ENCODE peak calls at places on chromosomes 13 and 19, in seven cellular contexts. E is iPS-NIHi11; U is LHCN-M2; W is NCI-H2081; O is activated T-helper 1 cell treated with anti-CD3 and anti-CD28 coated beads, Interleukin-12 subunit alpha, Interleukin-12 subunit beta, Interleukin-2, Interleukin-4 antibody, amounts not matched to agents 30 ng/mL and 10 ng/mL and 1 ng/mL, durations not matched to agents 14 hours and 24 hours and 36 hours; H is Kasumi-1; P is retinal pigment epithelial cell. K is an unnamed sample.

GRCh38 chr13:82597737-82598136 is 1284.5 kb downstream of the SLITRK1 start:
- DNase-seq in P (no peak), H (no peak), U (no peak), W (peak; percentile 1), E (peak; percentile 32), O (no peak), K (peak; percentile 77)

GRCh38 chr13:22422712-22423111 is 751.8 kb downstream of the FGF9 start:
- DNase-seq in E (no peak), W (no peak), H (no peak), P (no peak), U (no peak), O (no peak), K (no peak)

GRCh38 chr13:103002279-103002678 is 63.9 kb downstream of the SLC10A2 start:
- DNase-seq in U (no peak), W (no peak), E (no peak), P (no peak), H (no peak), O (no peak), K (no peak)

GRCh38 chr19:58511353-58512208 is at the start of gene SLC27A5:
- DNase-seq in U (no peak), H (no peak), O (no peak), E (no peak), W (no peak), P (no peak), K (no peak)

GRCh38 chr19:55406869-55407624 is 541 bp downstream of the UBE2S start:
- DNase-seq in P (no peak), E (peak; percentile 50), W (no peak), H (no peak), U (no peak), O (no peak), K (no peak)

GRCh38 chr13:47299316-47299715 is 402.5 kb upstream of the HTR2A start:
- DNase-seq in P (no peak), E (no peak), U (no peak), H (no peak), W (no peak), O (no peak), K (no peak)

GRCh38 chr19:33376423-33376822 is 2.9 kb downstream of the CEBPG start:
- DNase-seq in W (no peak), P (no peak), E (no peak), H (no peak), U (peak; percentile 70), O (no peak), K (no peak)

GRCh38 chr19:16070366-16070990 is 5.8 kb upstream of the TPM4 start:
- DNase-seq in H (peak; percentile 38), O (peak; percentile 71), U (no peak), W (no peak), P (no peak), E (no peak), K (no peak)

GRCh38 chr13:74794582-74794981 is 660.4 kb upstream of the KLF12 start:
- DNase-seq in U (peak; percentile 28), E (no peak), H (no peak), O (no peak), P (no peak), W (no peak), K (peak; percentile 16)

GRCh38 chr19:29003641-29004409 is 209.1 kb downstream of the UQCRFS1 start:
- DNase-seq in P (no peak), O (no peak), E (no peak), H (no peak), W (no peak), U (no peak), K (no peak)

GRCh38 chr13:69324109-69324886 is 783.3 kb upstream of the ATXN8OS start:
- DNase-seq in W (peak; percentile 48), U (no peak), O (no peak), E (no peak), P (peak; percentile 15), H (peak; percentile 86), K (peak; percentile 32)

GRCh38 chr13:51419015-51419636 is 33.7 kb downstream of the INTS6 start:
- DNase-seq in W (no peak), H (no peak), U (no peak), E (no peak), O (no peak), P (no peak), K (no peak)

GRCh38 chr13:31767175-31767900 is 28.0 kb downstream of the RXFP2 start:
- DNase-seq in O (no peak), U (peak; percentile 94), W (no peak), H (no peak), E (no peak), P (no peak), K (no peak)

GRCh38 chr19:16301999-16302694 is 22.5 kb upstream of the KLF2 start:
- DNase-seq in H (no peak), W (no peak), P (no peak), O (no peak), U (peak; percentile 92), E (no peak), K (no peak)

GRCh38 chr13:95231393-95231792 is 69.9 kb downstream of the ABCC4 start:
- DNase-seq in P (no peak), U (no peak), O (no peak), H (no peak), E (no peak), W (no peak), K (no peak)

GRCh38 chr19:2774953-2775555 is 8.0 kb downstream of the SGTA start:
- DNase-seq in O (no peak), W (no peak), H (peak; percentile 56), U (no peak), P (no peak), E (no peak), K (no peak)

GRCh38 chr13:32124743-32125142 is 93.2 kb downstream of the FRY start:
- DNase-seq in E (no peak), P (no peak), W (no peak), O (no peak), H (no peak), U (no peak), K (no peak)

GRCh38 chr19:14035706-14036105 is 4.1 kb downstream of the IL27RA start:
- DNase-seq in U (no peak), H (no peak), O (no peak), P (no peak), E (no peak), W (no peak), K (no peak)

GRCh38 chr13:73870970-73871935 is 263.0 kb downstream of the KLF12 start:
- DNase-seq in U (peak; percentile 91), W (no peak), E (peak; percentile 11), H (peak; percentile 52), P (no peak), O (no peak), K (peak; percentile 59)